ENCODE peak calls at places on chromosome 13, in seven cellular contexts. I, B, R, W, O, A and J are unnamed samples.

GRCh38 chr13:35285677-35286076 is 190.8 kb downstream of the MAB21L1 start:
- DNase-seq in I (no peak), B (no peak), R (no peak), W (no peak), O (no peak), A (no peak), J (no peak)

GRCh38 chr13:106036870-106037269 is 498.6 kb downstream of the EFNB2 start:
- DNase-seq in I (no peak), B (peak), R (no peak), W (no peak), O (peak), A (no peak), J (peak)

GRCh38 chr13:26062853-26063444 is 11.1 kb upstream of the SHISA2 start:
- DNase-seq in I (peak), B (peak), R (no peak), W (no peak), O (peak), A (no peak), J (peak)

GRCh38 chr13:26132756-26133155 is 80.9 kb upstream of the SHISA2 start:
- DNase-seq in I (no peak), B (no peak), R (no peak), W (no peak), O (no peak), A (no peak), J (no peak)

GRCh38 chr13:62697702-62698101 is 1282.1 kb upstream of the PCDH20 start:
- DNase-seq in I (no peak), B (no peak), R (no peak), W (no peak), O (no peak), A (no peak), J (no peak)

GRCh38 chr13:112720814-112721197 is 31.0 kb downstream of the ATP11A start:
- DNase-seq in I (no peak), B (no peak), R (no peak), W (no peak), O (no peak), A (no peak), J (no peak)

GRCh38 chr13:42401376-42401775 is 129.4 kb downstream of the AKAP11 start:
- DNase-seq in I (no peak), B (no peak), R (no peak), W (no peak), O (no peak), A (no peak), J (no peak)

GRCh38 chr13:77055158-77055557 is 28.2 kb upstream of the FBXL3 start:
- DNase-seq in I (no peak), B (no peak), R (no peak), W (no peak), O (no peak), A (no peak), J (peak)

GRCh38 chr13:77184455-77184854 is 142.4 kb downstream of the MYCBP2 start:
- DNase-seq in I (no peak), B (no peak), R (peak), W (no peak), O (no peak), A (no peak), J (no peak)

GRCh38 chr13:41139296-41139966 is 6.8 kb upstream of the KBTBD6 start:
- DNase-seq in I (no peak), B (no peak), R (no peak), W (no peak), O (no peak), A (no peak), J (no peak)

GRCh38 chr13:105773887-105774538 is 761.4 kb downstream of the EFNB2 start:
- DNase-seq in I (peak), B (no peak), R (no peak), W (no peak), O (peak), A (no peak), J (no peak)

GRCh38 chr13:26562538-26562890 is 5.0 kb downstream of the WASF3 start:
- DNase-seq in I (no peak), B (peak), R (no peak), W (no peak), O (no peak), A (no peak), J (no peak)

GRCh38 chr13:24683833-24684599 is 3.8 kb downstream of the ATP12A start:
- DNase-seq in I (peak), B (peak), R (no peak), W (peak), O (peak), A (no peak), J (peak)

GRCh38 chr13:25686831-25687495 is 315.2 kb downstream of the ATP8A2 start:
- DNase-seq in I (no peak), B (no peak), R (no peak), W (no peak), O (no peak), A (no peak), J (no peak)

GRCh38 chr13:92948034-92948433 is 278.6 kb upstream of the GPC6 start:
- DNase-seq in I (no peak), B (no peak), R (no peak), W (no peak), O (no peak), A (no peak), J (no peak)

GRCh38 chr13:47306991-47307390 is 410.1 kb upstream of the HTR2A start:
- DNase-seq in I (no peak), B (no peak), R (no peak), W (no peak), O (no peak), A (no peak), J (peak)

GRCh38 chr13:100108913-100109507 is 20.1 kb downstream of the PCCA start:
- DNase-seq in I (no peak), B (no peak), R (no peak), W (no peak), O (no peak), A (no peak), J (no peak)

GRCh38 chr13:59643906-59644626 is 519.7 kb downstream of the DIAPH3 start:
- DNase-seq in I (no peak), B (no peak), R (no peak), W (no peak), O (no peak), A (no peak), J (no peak)

GRCh38 chr13:52447354-52447753 is 3.1 kb downstream of the VPS36 start:
- DNase-seq in I (no peak), B (no peak), R (no peak), W (no peak), O (no peak), A (no peak), J (peak)

GRCh38 chr13:74219571-74219970 is 85.4 kb upstream of the KLF12 start:
- DNase-seq in I (no peak), B (no peak), R (no peak), W (no peak), O (no peak), A (no peak), J (no peak)

GRCh38 chr13:62418872-62419271 is 1003.2 kb upstream of the PCDH20 start:
- DNase-seq in I (no peak), B (no peak), R (no peak), W (no peak), O (no peak), A (no peak), J (no peak)

GRCh38 chr13:78029891-78030290 is 111.3 kb upstream of the EDNRB start:
- DNase-seq in I (no peak), B (no peak), R (no peak), W (no peak), O (no peak), A (no peak), J (no peak)

GRCh38 chr13:101661839-101662238 is 209.4 kb downstream of the ITGBL1 start:
- DNase-seq in I (no peak), B (no peak), R (no peak), W (no peak), O (no peak), A (no peak), J (no peak)

GRCh38 chr13:46031581-46032263 is 20.8 kb downstream of the ZC3H13 start:
- DNase-seq in I (peak), B (no peak), R (no peak), W (no peak), O (no peak), A (no peak), J (no peak)

GRCh38 chr13:42146359-42146758 is 97.9 kb downstream of the DGKH start:
- DNase-seq in I (no peak), B (no peak), R (no peak), W (no peak), O (no peak), A (no peak), J (no peak)

GRCh38 chr13:98792321-98792720 is 39.8 kb upstream of the SLC15A1 start:
- DNase-seq in I (no peak), B (no peak), R (no peak), W (no peak), O (no peak), A (no peak), J (no peak)

GRCh38 chr13:51067376-51068125 is 43.5 kb downstream of the C13orf42 start:
- DNase-seq in I (no peak), B (no peak), R (no peak), W (no peak), O (no peak), A (no peak), J (no peak)

GRCh38 chr13:47816835-47817234 is 184.2 kb downstream of the SUCLA2 start:
- DNase-seq in I (no peak), B (no peak), R (no peak), W (no peak), O (no peak), A (no peak), J (no peak)

GRCh38 chr13:107373551-107373950 is 805.6 kb upstream of the ARGLU1 start:
- DNase-seq in I (no peak), B (no peak), R (no peak), W (no peak), O (no peak), A (no peak), J (peak)

GRCh38 chr13:97468331-97468730 is 34.4 kb downstream of the RAP2A start:
- DNase-seq in I (peak), B (peak), R (no peak), W (no peak), O (no peak), A (no peak), J (no peak)

GRCh38 chr13:45398862-45399261 is 19.3 kb downstream of the SLC25A30 start:
- DNase-seq in I (no peak), B (no peak), R (no peak), W (no peak), O (no peak), A (no peak), J (no peak)

GRCh38 chr13:38141792-38142191 is 207.9 kb upstream of the UFM1 start:
- DNase-seq in I (no peak), B (no peak), R (no peak), W (no peak), O (no peak), A (no peak), J (no peak)

GRCh38 chr13:75250526-75251183 is 231.3 kb downstream of the TBC1D4 start:
- DNase-seq in I (no peak), B (no peak), R (no peak), W (no peak), O (no peak), A (no peak), J (no peak)

GRCh38 chr13:30829145-30829544 is 76.9 kb upstream of the MEDAG start:
- DNase-seq in I (peak), B (no peak), R (no peak), W (no peak), O (peak), A (no peak), J (no peak)

GRCh38 chr13:51902776-51903175 is 41.0 kb downstream of the CCDC70 start:
- DNase-seq in I (no peak), B (no peak), R (no peak), W (no peak), O (no peak), A (no peak), J (no peak)

GRCh38 chr13:73235385-73235784 is 176.6 kb downstream of the KLF5 start:
- DNase-seq in I (no peak), B (no peak), R (no peak), W (no peak), O (no peak), A (no peak), J (no peak)

GRCh38 chr13:73672492-73672891 is 461.7 kb downstream of the KLF12 start:
- DNase-seq in I (peak), B (no peak), R (no peak), W (no peak), O (no peak), A (no peak), J (no peak)

GRCh38 chr13:54174001-54174400 is 1145.4 kb downstream of the OLFM4 start:
- DNase-seq in I (no peak), B (no peak), R (no peak), W (no peak), O (no peak), A (no peak), J (no peak)

GRCh38 chr13:25217023-25217909 is 45.2 kb upstream of the AMER2 start:
- DNase-seq in I (no peak), B (no peak), R (no peak), W (no peak), O (no peak), A (no peak), J (no peak)

GRCh38 chr13:19062019-19062646 is 119.5 kb downstream of the TUBA3C start:
- DNase-seq in I (no peak), B (no peak), R (no peak), W (no peak), O (no peak), A (no peak), J (no peak)

GRCh38 chr13:27745301-27745700 is 47.0 kb upstream of the GSX1 start:
- DNase-seq in I (no peak), B (no peak), R (no peak), W (no peak), O (no peak), A (no peak), J (no peak)
- TF ChIP-seq JUND in I (no peak), B (no peak), R (no peak), W (no peak), O (no peak), A (no peak), J (no peak)

DNA sequence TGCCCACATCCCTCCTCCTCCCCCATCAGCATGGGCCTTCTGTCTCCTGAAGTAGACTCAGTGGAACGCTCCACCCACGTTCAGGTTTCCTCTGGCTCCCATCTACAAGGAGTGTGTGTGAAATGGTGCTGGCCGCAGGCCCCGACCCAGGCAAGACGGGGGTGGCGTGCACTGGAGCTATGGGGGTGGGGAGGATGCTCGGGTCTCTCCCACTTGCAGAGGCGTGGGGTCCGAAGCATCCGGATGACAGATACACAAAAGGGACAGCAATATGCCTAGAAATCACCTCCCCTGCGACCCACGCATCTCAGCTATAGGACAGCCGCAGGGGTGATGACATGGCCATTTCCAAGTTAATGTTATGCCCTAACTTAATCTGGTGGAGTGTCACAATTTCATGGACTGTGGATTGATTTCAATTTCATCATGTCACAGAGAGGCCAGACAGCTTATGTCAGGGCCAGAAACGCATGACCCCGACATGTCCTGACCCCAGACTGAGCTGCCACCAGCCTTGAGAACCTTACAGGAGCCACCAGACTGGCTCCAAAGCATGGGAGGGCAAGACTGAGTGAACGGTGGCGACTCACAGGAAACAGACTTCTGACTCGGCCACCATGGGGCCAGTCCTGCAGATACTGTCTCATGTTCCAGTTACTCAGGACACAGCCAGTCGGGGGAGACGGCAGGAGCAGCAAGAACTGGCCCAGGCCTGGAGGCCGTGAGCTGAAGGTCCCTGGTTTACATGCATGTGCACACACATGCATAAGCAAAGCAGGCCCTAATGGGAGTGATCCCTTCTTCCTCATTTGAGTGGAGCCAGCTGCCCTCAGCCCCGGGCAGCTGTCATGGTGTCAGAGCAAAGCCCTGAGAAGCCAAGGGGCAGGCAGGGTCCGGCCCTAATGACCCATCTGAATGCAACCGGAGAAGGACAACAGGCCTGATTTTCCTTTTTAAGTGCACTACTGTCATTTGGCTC is 82.2 kb downstream of the SLC7A1 start:
- DNase-seq in I (no peak), B (no peak), R (no peak), W (no peak), O (no peak), A (no peak), J (no peak)
- TF ChIP-seq JUND in I (no peak), B (no peak), R (no peak), W (no peak), O (no peak), A (no peak), J (no peak)

DNA sequence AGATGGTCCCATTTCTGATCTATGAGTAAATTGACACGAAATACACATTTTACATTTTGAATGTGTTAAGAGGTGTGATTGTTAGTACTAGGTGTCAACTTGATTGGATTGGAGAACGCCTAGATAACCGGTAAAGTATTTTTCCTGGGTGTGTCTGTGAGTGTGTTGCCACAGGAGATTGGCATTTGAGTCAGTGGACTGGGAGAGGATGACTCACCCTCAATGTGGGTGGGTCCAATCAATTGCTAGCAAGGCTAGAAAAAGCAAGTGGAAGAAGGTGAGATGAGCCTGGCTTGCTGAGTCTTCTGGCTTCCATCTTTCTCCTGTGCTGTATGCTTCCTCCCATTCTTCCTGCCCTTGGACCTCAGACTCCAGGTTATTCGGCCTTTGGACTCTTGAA is 960.7 kb upstream of the PCDH9 start:
- DNase-seq in I (peak), B (no peak), R (no peak), W (no peak), O (peak), A (no peak), J (no peak)
- TF ChIP-seq JUND in I (no peak), B (no peak), R (no peak), W (no peak), O (peak), A (no peak), J (no peak)

DNA sequence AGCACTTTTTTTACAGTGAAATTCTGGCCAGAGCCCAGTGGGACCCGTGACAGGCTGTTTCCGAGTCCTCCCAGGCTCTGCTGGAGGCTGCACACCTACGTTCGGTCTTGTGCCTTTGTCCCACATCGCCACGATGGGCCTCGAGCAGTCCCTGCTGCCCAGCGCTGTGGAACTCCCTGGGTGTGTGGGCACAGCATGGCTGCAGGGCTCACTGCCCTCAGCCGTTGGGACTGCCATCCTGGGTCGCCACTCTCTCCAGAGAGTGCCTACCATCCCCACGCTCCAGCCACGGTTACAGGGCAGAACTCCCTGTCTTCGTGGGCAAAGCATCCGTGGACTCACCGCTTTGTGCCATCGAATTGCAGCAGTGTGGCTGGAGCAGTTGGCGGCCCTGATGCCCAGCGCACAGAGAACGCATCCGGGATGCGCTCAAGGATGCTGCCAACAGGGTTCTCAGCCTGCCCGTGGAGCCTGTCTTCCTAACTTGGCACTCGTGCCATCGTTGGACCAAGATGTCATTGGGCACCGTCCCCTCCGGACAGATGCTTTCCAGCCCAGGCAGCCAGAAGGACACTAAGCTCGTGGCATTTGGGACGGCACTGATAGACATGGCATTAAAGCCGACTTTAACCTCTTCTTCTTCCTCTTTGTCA is 85.0 kb upstream of the ARHGEF7 start:
- DNase-seq in I (no peak), B (no peak), R (no peak), W (no peak), O (no peak), A (no peak), J (no peak)
- TF ChIP-seq JUND in I (no peak), B (no peak), R (no peak), W (no peak), O (no peak), A (no peak), J (no peak)

GRCh38 chr13:80157261-80157942 is 183.5 kb downstream of the SPRY2 start:
- DNase-seq in I (no peak), B (no peak), R (no peak), W (no peak), O (no peak), A (no peak), J (no peak)
- TF ChIP-seq JUND in I (no peak), B (no peak), R (no peak), W (no peak), O (no peak), A (no peak), J (no peak)

DNA sequence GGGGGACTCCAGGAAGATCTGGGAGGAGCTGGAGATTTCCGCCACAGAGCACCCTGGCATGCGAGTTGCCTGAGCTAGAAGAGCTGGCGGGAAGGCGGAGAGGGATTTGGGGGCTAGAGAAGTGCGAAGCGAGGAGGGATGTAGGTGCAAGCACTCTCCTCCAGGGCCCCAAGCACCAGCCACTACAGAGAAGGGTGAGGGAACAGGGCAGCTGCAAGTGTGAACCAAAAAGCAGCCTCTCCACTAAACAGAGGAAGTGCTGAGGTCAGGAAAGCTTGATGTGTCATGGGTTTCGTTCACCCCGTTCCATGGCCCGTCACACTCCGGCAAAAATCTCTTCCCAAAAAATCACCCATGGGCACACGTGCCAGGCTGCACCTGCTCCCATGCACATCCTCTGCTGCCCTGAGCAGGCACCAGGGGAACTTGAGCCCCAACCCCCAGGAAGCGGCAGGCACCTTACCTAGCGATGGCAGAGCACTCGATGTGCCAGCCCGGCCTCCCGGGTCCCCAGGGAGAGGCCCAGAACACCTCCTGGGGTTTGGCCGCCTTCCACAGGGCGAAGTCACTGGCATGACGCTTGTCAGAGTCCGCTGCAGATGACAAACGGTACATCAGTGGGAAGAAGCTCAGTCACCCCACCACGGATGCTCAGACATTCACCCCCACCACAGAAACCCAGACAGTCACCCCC is 29.3 kb downstream of the CARS2 start:
- DNase-seq in I (no peak), B (no peak), R (peak), W (no peak), O (no peak), A (no peak), J (no peak)
- TF ChIP-seq JUND in I (no peak), B (no peak), R (no peak), W (no peak), O (no peak), A (no peak), J (no peak)